ENCODE peak calls at places on chromosomes 12 and 14, in ten cellular contexts. X is heart left ventricle; C is AG10803; R is brain microvascular endothelial cell; B is adrenal gland; Z is CD8-positive, alpha-beta memory T cell; G is ovary; S is CD4-positive, CD25-positive, alpha-beta regulatory T cell; N is fibroblast of the aortic adventitia; T is cardiac fibroblast. F is an unnamed sample.
A peak's percentile ranks its signal among the peaks of the same experiment; 100 is the strongest.

GRCh38 chr12:109988903-109989302 is 7.3 kb downstream of the GIT2 start:
- DNase-seq in X (no peak), C (no peak), R (no peak), B (no peak), Z (no peak), G (no peak), S (no peak), N (no peak), T (no peak), F (no peak)

GRCh38 chr12:116346751-116347150 is 69.3 kb upstream of the MED13L start:
- DNase-seq in X (no peak), C (peak; percentile 91), R (peak; percentile 76), B (peak; percentile 64), Z (no peak), G (peak; percentile 49), S (no peak), N (peak; percentile 96), T (peak; percentile 73), F (no peak)

GRCh38 chr12:12673296-12673695 is 22.7 kb downstream of the GPR19 start:
- DNase-seq in X (no peak), C (no peak), R (no peak), B (no peak), Z (no peak), G (no peak), S (no peak), N (no peak), T (no peak), F (no peak)

GRCh38 chr12:3885179-3886094 is 12.2 kb upstream of the PARP11 start:
- DNase-seq in X (no peak), C (peak; percentile 41), R (peak; percentile 27), B (peak; percentile 56), Z (peak; percentile 52), G (peak; percentile 46), S (peak; percentile 20), N (peak; percentile 75), T (peak; percentile 72), F (no peak)

GRCh38 chr12:4251967-4252366 is 21.6 kb upstream of the CCND2 start:
- DNase-seq in X (no peak), C (no peak), R (no peak), B (no peak), Z (no peak), G (no peak), S (no peak), N (no peak), T (no peak), F (no peak)

GRCh38 chr14:65470404-65470880 is 57.9 kb downstream of the FUT8 start:
- DNase-seq in X (no peak), C (no peak), R (no peak), B (no peak), Z (no peak), G (no peak), S (no peak), N (no peak), T (no peak), F (no peak)

GRCh38 chr12:1776139-1776975 is 44.0 kb upstream of the LRTM2 start:
- DNase-seq in X (no peak), C (peak; percentile 74), R (peak; percentile 79), B (no peak), Z (no peak), G (no peak), S (no peak), N (peak; percentile 69), T (peak; percentile 92), F (no peak)

GRCh38 chr12:26628234-26628633 is 204.8 kb downstream of the ITPR2 start:
- DNase-seq in X (no peak), C (peak; percentile 49), R (no peak), B (no peak), Z (no peak), G (no peak), S (no peak), N (no peak), T (no peak), F (no peak)

GRCh38 chr12:14988035-14988434 is 15.2 kb downstream of the PDE6H start:
- DNase-seq in X (no peak), C (no peak), R (no peak), B (no peak), Z (no peak), G (no peak), S (no peak), N (no peak), T (no peak), F (no peak)

GRCh38 chr14:68365228-68365627 is 427.6 kb downstream of the ZFP36L1 start:
- DNase-seq in X (no peak), C (peak; percentile 59), R (peak; percentile 77), B (no peak), Z (no peak), G (no peak), S (no peak), N (peak; percentile 85), T (peak; percentile 73), F (no peak)

GRCh38 chr12:27434673-27435565 is 11.6 kb upstream of the SMCO2 start:
- DNase-seq in X (no peak), C (no peak), R (peak; percentile 11), B (peak; percentile 26), Z (no peak), G (peak; percentile 28), S (no peak), N (peak; percentile 14), T (peak; percentile 25), F (no peak)

GRCh38 chr12:6460751-6461371 is 9.0 kb downstream of the TAPBPL start:
- DNase-seq in X (no peak), C (no peak), R (no peak), B (no peak), Z (no peak), G (no peak), S (no peak), N (no peak), T (no peak), F (no peak)

GRCh38 chr14:50318031-50318626 is 6.0 kb downstream of the DMAC2L start:
- DNase-seq in X (no peak), C (peak; percentile 62), R (no peak), B (no peak), Z (no peak), G (no peak), S (no peak), N (peak; percentile 75), T (peak; percentile 73), F (no peak)

GRCh38 chr12:131612092-131612755 is 98.7 kb upstream of the SFSWAP start:
- DNase-seq in X (peak; percentile 7), C (no peak), R (no peak), B (no peak), Z (no peak), G (no peak), S (no peak), N (no peak), T (no peak), F (no peak)

GRCh38 chr12:50025187-50026059 is at the start of gene RACGAP1:
- DNase-seq in X (peak; percentile 96), C (peak; percentile 96), R (peak; percentile 95), B (peak; percentile 98), Z (peak; percentile 98), G (peak; percentile 97), S (peak; percentile 95), N (peak; percentile 99), T (peak; percentile 99), F (peak; percentile 83)

GRCh38 chr12:27343255-27344000 is 10.8 kb downstream of the BMAL2 start:
- DNase-seq in X (no peak), C (peak; percentile 88), R (peak; percentile 88), B (no peak), Z (no peak), G (no peak), S (no peak), N (peak; percentile 92), T (peak; percentile 95), F (no peak)

GRCh38 chr14:52220924-52221802 is 46.3 kb upstream of the PTGDR start:
- DNase-seq in X (no peak), C (no peak), R (no peak), B (no peak), Z (no peak), G (no peak), S (no peak), N (no peak), T (peak; percentile 17), F (no peak)

GRCh38 chr12:6605425-6606330 is 1.5 kb downstream of the CHD4 start:
- DNase-seq in X (no peak), C (no peak), R (no peak), B (no peak), Z (peak; percentile 71), G (peak; percentile 37), S (peak; percentile 37), N (peak; percentile 28), T (peak; percentile 28), F (no peak)

GRCh38 chr12:71662861-71663560 is 637 bp downstream of the ZFC3H1 start:
- DNase-seq in X (peak; percentile 68), C (peak; percentile 66), R (peak; percentile 46), B (peak; percentile 70), Z (peak; percentile 83), G (peak; percentile 57), S (peak; percentile 63), N (peak; percentile 73), T (peak; percentile 82), F (peak; percentile 32)

GRCh38 chr14:77271113-77271710 is at the start of gene NGB:
- DNase-seq in X (no peak), C (no peak), R (no peak), B (no peak), Z (no peak), G (no peak), S (no peak), N (no peak), T (no peak), F (no peak)
- H3K4me3 ChIP-seq in X (no peak within 1 kb of the TSS), C (no peak within 1 kb of the TSS), R (no peak within 1 kb of the TSS), B (no peak within 1 kb of the TSS), Z (no peak within 1 kb of the TSS), G (no peak within 1 kb of the TSS), S (no peak within 1 kb of the TSS), N (no peak within 1 kb of the TSS), T (no peak within 1 kb of the TSS), F (no peak within 1 kb of the TSS)

DNA sequence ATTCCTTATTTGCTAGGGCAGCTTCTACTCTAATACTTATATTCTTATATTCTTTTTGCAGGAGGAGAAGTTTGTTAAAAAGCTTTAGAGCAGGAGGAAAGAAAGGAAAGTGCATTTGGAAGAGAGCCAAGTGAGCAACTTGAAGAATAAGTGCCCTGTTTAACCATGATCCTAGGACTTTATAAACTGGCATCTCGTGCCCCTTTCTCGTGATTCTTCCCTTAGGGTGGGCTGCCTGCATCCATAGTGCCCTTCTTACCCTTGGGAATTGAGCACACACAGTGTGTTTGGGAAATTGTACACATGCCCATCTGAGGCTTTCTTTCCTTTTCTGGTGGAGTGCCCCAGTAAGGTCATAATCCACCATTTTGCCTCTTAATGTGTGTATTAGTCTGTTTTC is 141.9 kb downstream of the NUBPL start:
- DNase-seq in X (no peak), C (no peak), R (no peak), B (no peak), Z (no peak), G (no peak), S (no peak), N (peak; percentile 2), T (no peak), F (no peak)
- H3K4me3 ChIP-seq in X (no peak overlapping the region), C (no peak overlapping the region), R (no peak overlapping the region), B (no peak overlapping the region), Z (no peak overlapping the region), G (no peak overlapping the region), S (no peak overlapping the region), N (no peak overlapping the region), T (no peak overlapping the region), F (no peak overlapping the region)

GRCh38 chr12:118358607-118359540 is 13.8 kb downstream of the TAOK3 start:
- DNase-seq in X (no peak), C (no peak), R (no peak), B (no peak), Z (no peak), G (no peak), S (no peak), N (no peak), T (no peak), F (no peak)
- H3K4me3 ChIP-seq in X (no peak overlapping the region), C (no peak overlapping the region), R (no peak overlapping the region), B (no peak overlapping the region), Z (peak overlapping the region; percentile 65), G (no peak overlapping the region), S (peak overlapping the region; percentile 98), N (no peak overlapping the region), T (no peak overlapping the region), F (no peak overlapping the region)

GRCh38 chr12:75327642-75328041 is 2.5 kb downstream of the CAPS2 start:
- DNase-seq in X (no peak), C (no peak), R (no peak), B (no peak), Z (no peak), G (no peak), S (no peak), N (no peak), T (no peak), F (no peak)
- H3K4me3 ChIP-seq in X (no peak overlapping the region), C (no peak overlapping the region), R (no peak overlapping the region), B (no peak overlapping the region), Z (no peak overlapping the region), G (no peak overlapping the region), S (no peak overlapping the region), N (no peak overlapping the region), T (no peak overlapping the region), F (no peak overlapping the region)

F was measured in tibial nerve.